ENCODE peak calls at places on chromosome 10, in ten cellular contexts. M is IMR-90, G is prostate gland, C is sigmoid colon, T is stomach, Q is K562, D is heart left ventricle, U is Peyer's patch, S is suprapubic skin, A is spleen. R is an unnamed sample.
A peak's percentile ranks its signal among the peaks of the same experiment; 100 is the strongest.

GRCh38 chr10:124730790-124731189 is 13.4 kb downstream of the FAM53B start:
- DNase-seq in C (no peak), A (no peak), T (no peak), S (no peak), D (no peak), M (no peak), U (no peak), Q (no peak), G (no peak), R (no peak)

GRCh38 chr10:44801383-44802327 is 109.5 kb upstream of the TMEM72 start:
- DNase-seq in A (no peak), C (peak; percentile 88), T (peak; percentile 95), S (no peak), U (peak; percentile 74), Q (no peak), D (peak; percentile 95), G (peak; percentile 76), M (peak; percentile 97), R (peak; percentile 98)

GRCh38 chr10:101563497-101564040 is 24.5 kb downstream of the POLL start:
- DNase-seq in T (peak; percentile 17), G (no peak), Q (no peak), U (peak; percentile 11), S (no peak), C (no peak), A (no peak), M (no peak), D (no peak), R (peak; percentile 36)

GRCh38 chr10:32979041-32979440 is 21.0 kb upstream of the ITGB1 start:
- DNase-seq in M (no peak), C (no peak), T (no peak), S (no peak), Q (no peak), A (no peak), U (no peak), D (no peak), G (no peak), R (no peak)

GRCh38 chr10:50310560-50311174 is 59.4 kb upstream of the ASAH2 start:
- DNase-seq in Q (peak; percentile 76), G (no peak), C (no peak), D (no peak), M (no peak), S (no peak), A (no peak), T (no peak), U (peak; percentile 73), R (peak; percentile 8)

GRCh38 chr10:96420610-96421009 is 61.8 kb upstream of the OPALIN start:
- DNase-seq in T (no peak), S (no peak), A (no peak), C (no peak), M (no peak), U (no peak), D (no peak), G (no peak), Q (no peak), R (no peak)

GRCh38 chr10:133235891-133236321 is 1.7 kb upstream of the VENTX start:
- DNase-seq in T (no peak), C (no peak), M (no peak), S (no peak), D (no peak), A (no peak), Q (no peak), G (no peak), U (no peak), R (no peak)

GRCh38 chr10:129756912-129757861 is 206.9 kb downstream of the EBF3 start:
- DNase-seq in U (peak; percentile 19), C (peak; percentile 59), G (peak; percentile 65), S (no peak), Q (no peak), D (no peak), T (peak; percentile 24), A (peak; percentile 33), M (no peak), R (no peak)

GRCh38 chr10:32377458-32378370 is 30.8 kb upstream of the EPC1 start:
- DNase-seq in D (peak; percentile 45), G (no peak), Q (peak; percentile 32), C (no peak), U (no peak), A (no peak), T (no peak), M (peak; percentile 45), S (no peak), R (peak; percentile 82)

GRCh38 chr10:86857097-86857825 is 100.2 kb downstream of the MMRN2 start:
- DNase-seq in D (no peak), S (no peak), T (no peak), Q (no peak), G (no peak), U (no peak), M (peak; percentile 88), A (no peak), C (no peak), R (no peak)

GRCh38 chr10:22630229-22631174 is 83.9 kb downstream of the PIP4K2A start:
- DNase-seq in D (no peak), C (no peak), A (no peak), S (no peak), T (no peak), M (peak; percentile 67), Q (peak; percentile 41), U (peak; percentile 53), G (no peak), R (no peak)

GRCh38 chr10:99799613-99800012 is 17.2 kb downstream of the ABCC2 start:
- DNase-seq in M (no peak), Q (no peak), G (no peak), D (no peak), S (no peak), U (no peak), C (no peak), T (no peak), A (no peak), R (no peak)

GRCh38 chr10:11208243-11208642 is 190.6 kb downstream of the CELF2 start:
- DNase-seq in M (no peak), D (no peak), T (no peak), U (no peak), A (no peak), S (no peak), G (no peak), C (no peak), Q (no peak), R (no peak)

GRCh38 chr10:11201911-11202310 is 184.2 kb downstream of the CELF2 start:
- DNase-seq in G (no peak), A (no peak), M (no peak), C (no peak), Q (no peak), T (no peak), U (no peak), S (no peak), D (no peak), R (no peak)

GRCh38 chr10:11204355-11204879 is 186.7 kb downstream of the CELF2 start:
- DNase-seq in A (no peak), T (no peak), D (no peak), M (no peak), G (no peak), U (no peak), S (no peak), Q (no peak), C (no peak), R (no peak)

GRCh38 chr10:11207276-11207809 is 189.7 kb downstream of the CELF2 start:
- DNase-seq in C (no peak), U (no peak), M (no peak), Q (no peak), G (no peak), S (no peak), T (no peak), D (no peak), A (no peak), R (no peak)

GRCh38 chr10:11205026-11205772 is 187.5 kb downstream of the CELF2 start:
- DNase-seq in G (no peak), U (no peak), A (no peak), S (no peak), C (no peak), T (no peak), D (no peak), M (peak; percentile 11), Q (no peak), R (no peak)
- H3K27ac ChIP-seq in G (no peak overlapping the region), U (no peak overlapping the region), A (no peak overlapping the region), S (no peak overlapping the region), C (no peak overlapping the region), T (no peak overlapping the region), D (peak overlapping the region; percentile 0), M (no peak overlapping the region), Q (no peak overlapping the region), R (no peak overlapping the region)

GRCh38 chr10:131923059-131923756 is 22.4 kb downstream of the PPP2R2D start:
- DNase-seq in M (no peak), C (peak; percentile 18), T (no peak), D (no peak), G (no peak), U (no peak), Q (no peak), A (no peak), S (no peak), R (no peak)
- H3K36me3 ChIP-seq in M (peaks cover 4% of the 10 kb centered on the region), C (no peaks in the 10 kb centered on the region), T (no peaks in the 10 kb centered on the region), D (no peaks in the 10 kb centered on the region), G (no peaks in the 10 kb centered on the region), U (no peaks in the 10 kb centered on the region), Q (peaks cover 29% of the 10 kb centered on the region), A (no peaks in the 10 kb centered on the region), S (no peaks in the 10 kb centered on the region), R (no peaks in the 10 kb centered on the region)

DNA sequence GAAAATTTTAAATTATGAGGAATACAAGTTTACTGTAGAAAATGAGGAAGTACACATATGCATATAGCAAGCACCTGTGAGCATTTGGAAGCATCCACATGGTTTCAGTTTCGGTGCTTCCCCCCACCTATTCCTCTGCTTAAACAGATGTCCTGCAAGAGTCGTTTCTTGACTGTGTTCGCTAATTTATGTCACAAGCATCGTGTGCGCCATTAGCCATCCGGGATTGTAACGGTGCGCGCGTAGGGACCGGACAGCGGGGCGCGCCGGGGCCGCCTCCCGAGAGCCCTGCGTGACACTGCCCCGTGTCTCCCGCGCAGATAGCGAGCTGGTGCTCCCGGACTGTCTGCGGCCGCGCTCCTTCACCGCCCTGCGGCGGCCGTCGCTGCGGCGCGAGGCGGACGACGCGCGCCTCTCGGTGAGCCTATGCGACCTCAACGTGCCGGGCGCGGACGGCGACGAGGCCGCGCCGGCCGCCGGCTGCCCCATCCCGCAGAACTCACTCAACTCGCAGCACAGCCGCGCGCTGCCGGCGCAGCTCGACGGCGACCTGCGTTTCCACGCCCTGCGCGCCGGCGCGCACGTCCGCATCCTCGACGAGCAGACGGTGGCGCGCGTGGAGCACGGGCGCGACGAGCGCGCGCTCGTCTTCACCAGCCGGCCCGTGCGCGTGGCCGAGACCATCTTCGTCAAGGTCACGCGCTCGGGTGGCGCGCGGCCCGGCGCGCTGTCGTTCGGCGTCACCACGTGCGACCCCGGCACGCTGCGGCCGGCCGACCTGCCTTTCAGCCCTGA is 90.9 kb downstream of the NEURL1 start:
- DNase-seq in T (no peak), Q (no peak), U (peak; percentile 78), G (no peak), A (peak; percentile 89), C (no peak), S (no peak), M (no peak), D (no peak), R (no peak)
- TF ChIP-seq POLR2A in T (no peak), Q (no peak), U (no peak), G (no peak), A (no peak), C (no peak), S (no peak), M (no peak), D (no peak), R (no peak)

DNA sequence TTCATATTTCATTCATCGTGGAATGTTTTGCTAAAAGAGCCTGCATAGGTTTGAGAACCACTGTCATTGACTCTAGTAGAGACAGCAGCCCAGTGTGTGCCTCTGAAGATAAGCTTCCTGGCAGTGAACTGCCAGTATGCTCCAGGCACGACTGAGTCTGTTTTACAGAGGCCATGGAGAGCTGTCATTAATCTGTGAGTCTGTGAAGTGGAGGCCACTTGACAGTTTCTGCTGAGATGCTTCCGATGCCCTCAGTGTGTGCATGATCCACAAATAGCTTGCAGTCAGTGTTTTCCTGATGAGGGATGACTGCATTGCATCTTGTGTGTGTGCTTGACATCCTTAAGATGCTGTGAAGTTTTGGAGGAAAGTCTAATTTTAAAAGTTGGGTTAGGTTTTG is 162.2 kb downstream of the PFKFB3 start:
- DNase-seq in S (no peak), M (no peak), C (no peak), T (no peak), A (no peak), Q (no peak), G (no peak), U (no peak), D (peak; percentile 32), R (no peak)
- H3K27ac ChIP-seq in S (no peak overlapping the region), M (no peak overlapping the region), C (no peak overlapping the region), T (peak overlapping the region; percentile 39), A (no peak overlapping the region), Q (no peak overlapping the region), G (peak overlapping the region; percentile 53), U (no peak overlapping the region), D (no peak overlapping the region), R (no peak overlapping the region)